ENCODE peak calls at places on chromosomes 6 and 20, in six cellular contexts. One of them, this sample, is unnamed.

GRCh38 chr6:157087974-157088373 is 235.3 kb downstream of the TMEM242 start:
- DNase-seq in transverse colon: no peak
- DNase-seq in skeletal muscle cell: no peak
- DNase-seq in GDM1: no peak
- DNase-seq in AG04449: no peak
- DNase-seq in CD4-positive, CD25-positive, alpha-beta regulatory T cell: no peak
- DNase-seq in this sample: no peak

GRCh38 chr20:62603021-62603906 is 39.0 kb upstream of the SLCO4A1 start:
- DNase-seq in transverse colon: peak; percentile 44
- DNase-seq in skeletal muscle cell: no peak
- DNase-seq in GDM1: peak; percentile 85
- DNase-seq in AG04449: no peak
- DNase-seq in CD4-positive, CD25-positive, alpha-beta regulatory T cell: no peak
- DNase-seq in this sample: no peak

GRCh38 chr20:36408219-36408618 is 102.1 kb downstream of the DLGAP4 start:
- DNase-seq in transverse colon: peak; percentile 28
- DNase-seq in skeletal muscle cell: no peak
- DNase-seq in GDM1: no peak
- DNase-seq in AG04449: no peak
- DNase-seq in CD4-positive, CD25-positive, alpha-beta regulatory T cell: no peak
- DNase-seq in this sample: no peak

GRCh38 chr6:36414481-36414880 is 27.0 kb upstream of the ETV7 start:
- DNase-seq in transverse colon: no peak
- DNase-seq in skeletal muscle cell: no peak
- DNase-seq in GDM1: no peak
- DNase-seq in AG04449: no peak
- DNase-seq in CD4-positive, CD25-positive, alpha-beta regulatory T cell: no peak
- DNase-seq in this sample: no peak

GRCh38 chr6:84166395-84166794 is 61.0 kb downstream of the CEP162 start:
- DNase-seq in transverse colon: no peak
- DNase-seq in skeletal muscle cell: no peak
- DNase-seq in GDM1: no peak
- DNase-seq in AG04449: no peak
- DNase-seq in CD4-positive, CD25-positive, alpha-beta regulatory T cell: no peak
- DNase-seq in this sample: no peak

GRCh38 chr20:21548390-21549035 is 34.6 kb upstream of the NKX2-2 start:
- DNase-seq in transverse colon: no peak
- DNase-seq in skeletal muscle cell: no peak
- DNase-seq in GDM1: no peak
- DNase-seq in AG04449: no peak
- DNase-seq in CD4-positive, CD25-positive, alpha-beta regulatory T cell: peak; percentile 65
- DNase-seq in this sample: no peak

GRCh38 chr6:120857422-120857821 is 476.9 kb downstream of the TBC1D32 start:
- DNase-seq in transverse colon: no peak
- DNase-seq in skeletal muscle cell: no peak
- DNase-seq in GDM1: no peak
- DNase-seq in AG04449: no peak
- DNase-seq in CD4-positive, CD25-positive, alpha-beta regulatory T cell: no peak
- DNase-seq in this sample: no peak

GRCh38 chr20:13261460-13262301 is 40.6 kb downstream of the ISM1 start:
- DNase-seq in transverse colon: peak; percentile 39
- DNase-seq in skeletal muscle cell: peak; percentile 5
- DNase-seq in GDM1: no peak
- DNase-seq in AG04449: no peak
- DNase-seq in CD4-positive, CD25-positive, alpha-beta regulatory T cell: peak; percentile 17
- DNase-seq in this sample: no peak

GRCh38 chr20:63572788-63573738 is 976 bp downstream of the HELZ2 start:
- DNase-seq in transverse colon: no peak
- DNase-seq in skeletal muscle cell: no peak
- DNase-seq in GDM1: no peak
- DNase-seq in AG04449: no peak
- DNase-seq in CD4-positive, CD25-positive, alpha-beta regulatory T cell: no peak
- DNase-seq in this sample: no peak

GRCh38 chr6:157637516-157637915 is 185.5 kb upstream of the SNX9 start:
- DNase-seq in transverse colon: no peak
- DNase-seq in skeletal muscle cell: no peak
- DNase-seq in GDM1: no peak
- DNase-seq in AG04449: no peak
- DNase-seq in CD4-positive, CD25-positive, alpha-beta regulatory T cell: no peak
- DNase-seq in this sample: no peak

GRCh38 chr20:38169636-38170035 is 4.6 kb upstream of the TGM2 start:
- DNase-seq in transverse colon: no peak
- DNase-seq in skeletal muscle cell: no peak
- DNase-seq in GDM1: no peak
- DNase-seq in AG04449: no peak
- DNase-seq in CD4-positive, CD25-positive, alpha-beta regulatory T cell: no peak
- DNase-seq in this sample: no peak

GRCh38 chr6:139593081-139593480 is 218.6 kb upstream of the CITED2 start:
- DNase-seq in transverse colon: no peak
- DNase-seq in skeletal muscle cell: no peak
- DNase-seq in GDM1: no peak
- DNase-seq in AG04449: no peak
- DNase-seq in CD4-positive, CD25-positive, alpha-beta regulatory T cell: no peak
- DNase-seq in this sample: no peak

GRCh38 chr20:36210561-36210960 is 25.7 kb upstream of the AAR2 start:
- DNase-seq in transverse colon: no peak
- DNase-seq in skeletal muscle cell: no peak
- DNase-seq in GDM1: no peak
- DNase-seq in AG04449: no peak
- DNase-seq in CD4-positive, CD25-positive, alpha-beta regulatory T cell: no peak
- DNase-seq in this sample: no peak

GRCh38 chr20:44678990-44679611 is 27.6 kb upstream of the ADA start:
- DNase-seq in transverse colon: no peak
- DNase-seq in skeletal muscle cell: no peak
- DNase-seq in GDM1: no peak
- DNase-seq in AG04449: no peak
- DNase-seq in CD4-positive, CD25-positive, alpha-beta regulatory T cell: no peak
- DNase-seq in this sample: no peak

GRCh38 chr6:33623895-33624381 is 2.8 kb downstream of the ITPR3 start:
- DNase-seq in transverse colon: peak; percentile 62
- DNase-seq in skeletal muscle cell: no peak
- DNase-seq in GDM1: no peak
- DNase-seq in AG04449: no peak
- DNase-seq in CD4-positive, CD25-positive, alpha-beta regulatory T cell: no peak
- DNase-seq in this sample: no peak

GRCh38 chr6:20234136-20234535 is 21.9 kb upstream of the MBOAT1 start:
- DNase-seq in transverse colon: no peak
- DNase-seq in skeletal muscle cell: no peak
- DNase-seq in GDM1: no peak
- DNase-seq in AG04449: no peak
- DNase-seq in CD4-positive, CD25-positive, alpha-beta regulatory T cell: no peak
- DNase-seq in this sample: no peak

GRCh38 chr20:38121741-38122140 is 43.3 kb downstream of the TGM2 start:
- DNase-seq in transverse colon: no peak
- DNase-seq in skeletal muscle cell: no peak
- DNase-seq in GDM1: no peak
- DNase-seq in AG04449: no peak
- DNase-seq in CD4-positive, CD25-positive, alpha-beta regulatory T cell: no peak
- DNase-seq in this sample: no peak

GRCh38 chr6:26280409-26280808 is 84.6 kb upstream of the BTN3A2 start:
- DNase-seq in transverse colon: no peak
- DNase-seq in skeletal muscle cell: no peak
- DNase-seq in GDM1: no peak
- DNase-seq in AG04449: no peak
- DNase-seq in CD4-positive, CD25-positive, alpha-beta regulatory T cell: no peak
- DNase-seq in this sample: no peak

GRCh38 chr6:26267083-26267589 is 97.9 kb upstream of the BTN3A2 start:
- DNase-seq in transverse colon: no peak
- DNase-seq in skeletal muscle cell: no peak
- DNase-seq in GDM1: no peak
- DNase-seq in AG04449: no peak
- DNase-seq in CD4-positive, CD25-positive, alpha-beta regulatory T cell: no peak
- DNase-seq in this sample: no peak

GRCh38 chr6:160104821-160105517 is 16.6 kb upstream of the SLC22A1 start:
- DNase-seq in transverse colon: no peak
- DNase-seq in skeletal muscle cell: no peak
- DNase-seq in GDM1: no peak
- DNase-seq in AG04449: no peak
- DNase-seq in CD4-positive, CD25-positive, alpha-beta regulatory T cell: no peak
- DNase-seq in this sample: no peak

GRCh38 chr20:35991142-35991771 is 22.9 kb downstream of the CNBD2 start:
- DNase-seq in transverse colon: peak; percentile 25
- DNase-seq in skeletal muscle cell: no peak
- DNase-seq in GDM1: no peak
- DNase-seq in AG04449: no peak
- DNase-seq in CD4-positive, CD25-positive, alpha-beta regulatory T cell: no peak
- DNase-seq in this sample: no peak

GRCh38 chr6:129447166-129447565 is 262.8 kb downstream of the ARHGAP18 start:
- DNase-seq in transverse colon: no peak
- DNase-seq in skeletal muscle cell: no peak
- DNase-seq in GDM1: no peak
- DNase-seq in AG04449: no peak
- DNase-seq in CD4-positive, CD25-positive, alpha-beta regulatory T cell: no peak
- DNase-seq in this sample: no peak

GRCh38 chr6:140043357-140043756 is 668.9 kb upstream of the CITED2 start:
- DNase-seq in transverse colon: no peak
- DNase-seq in skeletal muscle cell: peak; percentile 89
- DNase-seq in GDM1: no peak
- DNase-seq in AG04449: peak; percentile 77
- DNase-seq in CD4-positive, CD25-positive, alpha-beta regulatory T cell: no peak
- DNase-seq in this sample: peak; percentile 91

GRCh38 chr20:11030351-11030750 is 356.6 kb upstream of the JAG1 start:
- DNase-seq in transverse colon: no peak
- DNase-seq in skeletal muscle cell: no peak
- DNase-seq in GDM1: no peak
- DNase-seq in AG04449: no peak
- DNase-seq in CD4-positive, CD25-positive, alpha-beta regulatory T cell: no peak
- DNase-seq in this sample: no peak

GRCh38 chr6:54115966-54116365 is 4.7 kb downstream of the MLIP start:
- DNase-seq in transverse colon: no peak
- DNase-seq in skeletal muscle cell: no peak
- DNase-seq in GDM1: no peak
- DNase-seq in AG04449: no peak
- DNase-seq in CD4-positive, CD25-positive, alpha-beta regulatory T cell: no peak
- DNase-seq in this sample: no peak

GRCh38 chr6:38843798-38844197 is 128.7 kb downstream of the DNAH8 start:
- DNase-seq in transverse colon: no peak
- DNase-seq in skeletal muscle cell: no peak
- DNase-seq in GDM1: no peak
- DNase-seq in AG04449: no peak
- DNase-seq in CD4-positive, CD25-positive, alpha-beta regulatory T cell: no peak
- DNase-seq in this sample: no peak

GRCh38 chr6:28597924-28598323 is 72.2 kb downstream of the GPX5 start:
- DNase-seq in transverse colon: no peak
- DNase-seq in skeletal muscle cell: no peak
- DNase-seq in GDM1: no peak
- DNase-seq in AG04449: no peak
- DNase-seq in CD4-positive, CD25-positive, alpha-beta regulatory T cell: no peak
- DNase-seq in this sample: no peak

GRCh38 chr6:68008445-68008844 is 626.6 kb upstream of the ADGRB3 start:
- DNase-seq in transverse colon: no peak
- DNase-seq in skeletal muscle cell: peak; percentile 5
- DNase-seq in GDM1: no peak
- DNase-seq in AG04449: no peak
- DNase-seq in CD4-positive, CD25-positive, alpha-beta regulatory T cell: no peak
- DNase-seq in this sample: no peak

GRCh38 chr6:82022614-82023102 is 224.9 kb downstream of the IBTK start:
- DNase-seq in transverse colon: no peak
- DNase-seq in skeletal muscle cell: peak; percentile 60
- DNase-seq in GDM1: no peak
- DNase-seq in AG04449: no peak
- DNase-seq in CD4-positive, CD25-positive, alpha-beta regulatory T cell: no peak
- DNase-seq in this sample: peak; percentile 95

GRCh38 chr20:38473353-38473795 is 731 bp downstream of the RALGAPB start:
- DNase-seq in transverse colon: no peak
- DNase-seq in skeletal muscle cell: no peak
- DNase-seq in GDM1: no peak
- DNase-seq in AG04449: no peak
- DNase-seq in CD4-positive, CD25-positive, alpha-beta regulatory T cell: no peak
- DNase-seq in this sample: no peak

GRCh38 chr6:160131636-160132296 is 10.2 kb downstream of the SLC22A1 start:
- DNase-seq in transverse colon: no peak
- DNase-seq in skeletal muscle cell: no peak
- DNase-seq in GDM1: no peak
- DNase-seq in AG04449: no peak
- DNase-seq in CD4-positive, CD25-positive, alpha-beta regulatory T cell: no peak
- DNase-seq in this sample: no peak

GRCh38 chr6:34496103-34496685 is 30.3 kb downstream of the PACSIN1 start:
- DNase-seq in transverse colon: no peak
- DNase-seq in skeletal muscle cell: no peak
- DNase-seq in GDM1: no peak
- DNase-seq in AG04449: no peak
- DNase-seq in CD4-positive, CD25-positive, alpha-beta regulatory T cell: no peak
- DNase-seq in this sample: no peak

GRCh38 chr20:45322952-45323383 is 14.9 kb upstream of the MATN4 start:
- DNase-seq in transverse colon: peak; percentile 60
- DNase-seq in skeletal muscle cell: no peak
- DNase-seq in GDM1: peak; percentile 62
- DNase-seq in AG04449: no peak
- DNase-seq in CD4-positive, CD25-positive, alpha-beta regulatory T cell: no peak
- DNase-seq in this sample: no peak

GRCh38 chr6:6546318-6547110 is 42.0 kb upstream of the LY86 start:
- DNase-seq in transverse colon: peak; percentile 14
- DNase-seq in skeletal muscle cell: no peak
- DNase-seq in GDM1: no peak
- DNase-seq in AG04449: no peak
- DNase-seq in CD4-positive, CD25-positive, alpha-beta regulatory T cell: no peak
- DNase-seq in this sample: no peak

GRCh38 chr6:89506716-89507597 is 74.0 kb downstream of the ANKRD6 start:
- DNase-seq in transverse colon: no peak
- DNase-seq in skeletal muscle cell: no peak
- DNase-seq in GDM1: no peak
- DNase-seq in AG04449: no peak
- DNase-seq in CD4-positive, CD25-positive, alpha-beta regulatory T cell: no peak
- DNase-seq in this sample: no peak

GRCh38 chr6:89023591-89024441 is 56.7 kb upstream of the PNRC1 start:
- DNase-seq in transverse colon: no peak
- DNase-seq in skeletal muscle cell: peak; percentile 33
- DNase-seq in GDM1: no peak
- DNase-seq in AG04449: no peak
- DNase-seq in CD4-positive, CD25-positive, alpha-beta regulatory T cell: no peak
- DNase-seq in this sample: peak; percentile 83

GRCh38 chr6:119312875-119313338 is 36.7 kb downstream of the MAN1A1 start:
- DNase-seq in transverse colon: peak; percentile 15
- DNase-seq in skeletal muscle cell: no peak
- DNase-seq in GDM1: no peak
- DNase-seq in AG04449: no peak
- DNase-seq in CD4-positive, CD25-positive, alpha-beta regulatory T cell: no peak
- DNase-seq in this sample: no peak

GRCh38 chr6:127971945-127972391 is 71.1 kb upstream of the THEMIS start:
- DNase-seq in transverse colon: no peak
- DNase-seq in skeletal muscle cell: peak; percentile 38
- DNase-seq in GDM1: no peak
- DNase-seq in AG04449: peak; percentile 47
- DNase-seq in CD4-positive, CD25-positive, alpha-beta regulatory T cell: peak; percentile 7
- DNase-seq in this sample: no peak

GRCh38 chr6:47478233-47479155 is 905 bp downstream of the CD2AP start:
- DNase-seq in transverse colon: peak; percentile 41
- DNase-seq in skeletal muscle cell: no peak
- DNase-seq in GDM1: peak; percentile 34
- DNase-seq in AG04449: no peak
- DNase-seq in CD4-positive, CD25-positive, alpha-beta regulatory T cell: no peak
- DNase-seq in this sample: no peak

GRCh38 chr6:29708432-29709177 is 14.6 kb upstream of the HLA-F start:
- DNase-seq in transverse colon: peak; percentile 59
- DNase-seq in skeletal muscle cell: no peak
- DNase-seq in GDM1: no peak
- DNase-seq in AG04449: no peak
- DNase-seq in CD4-positive, CD25-positive, alpha-beta regulatory T cell: peak; percentile 17
- DNase-seq in this sample: no peak